ENCODE peak calls at places on chromosomes 7 and 10, in five cellular contexts. R is tibial nerve, K is suprapubic skin, Q is spleen, Z is GM06990. B is an unnamed sample.

GRCh38 chr7:129642871-129643515 is 31.5 kb downstream of the NRF1 start:
- DNase-seq in R (no peak), K (no peak), Q (no peak), Z (no peak), B (no peak)

GRCh38 chr7:2523461-2523905 is 3.9 kb downstream of the LFNG start:
- DNase-seq in R (no peak), K (no peak), Q (peak; percentile 86), Z (no peak), B (no peak)

GRCh38 chr7:44275829-44276570 is 49.4 kb downstream of the CAMK2B start:
- DNase-seq in R (no peak), K (peak; percentile 49), Q (peak; percentile 22), Z (no peak), B (no peak)

GRCh38 chr7:91784469-91784868 is 96.0 kb downstream of the MTERF1 start:
- DNase-seq in R (no peak), K (no peak), Q (no peak), Z (no peak), B (no peak)

GRCh38 chr7:122770943-122771342 is 68.2 kb upstream of the RNF148 start:
- DNase-seq in R (no peak), K (no peak), Q (no peak), Z (no peak), B (no peak)

GRCh38 chr10:6563720-6564119 is 16.4 kb downstream of the PRKCQ start:
- DNase-seq in R (no peak), K (no peak), Q (no peak), Z (no peak), B (no peak)

GRCh38 chr7:101243786-101244384 is 996 bp downstream of the FIS1 start:
- DNase-seq in R (no peak), K (peak; percentile 65), Q (no peak), Z (no peak), B (no peak)

GRCh38 chr10:83371696-83372490 is 767.4 kb upstream of the GHITM start:
- DNase-seq in R (no peak), K (no peak), Q (no peak), Z (no peak), B (no peak)

GRCh38 chr7:152330827-152331226 is 105.0 kb downstream of the KMT2C start:
- DNase-seq in R (no peak), K (no peak), Q (no peak), Z (no peak), B (no peak)

DNA sequence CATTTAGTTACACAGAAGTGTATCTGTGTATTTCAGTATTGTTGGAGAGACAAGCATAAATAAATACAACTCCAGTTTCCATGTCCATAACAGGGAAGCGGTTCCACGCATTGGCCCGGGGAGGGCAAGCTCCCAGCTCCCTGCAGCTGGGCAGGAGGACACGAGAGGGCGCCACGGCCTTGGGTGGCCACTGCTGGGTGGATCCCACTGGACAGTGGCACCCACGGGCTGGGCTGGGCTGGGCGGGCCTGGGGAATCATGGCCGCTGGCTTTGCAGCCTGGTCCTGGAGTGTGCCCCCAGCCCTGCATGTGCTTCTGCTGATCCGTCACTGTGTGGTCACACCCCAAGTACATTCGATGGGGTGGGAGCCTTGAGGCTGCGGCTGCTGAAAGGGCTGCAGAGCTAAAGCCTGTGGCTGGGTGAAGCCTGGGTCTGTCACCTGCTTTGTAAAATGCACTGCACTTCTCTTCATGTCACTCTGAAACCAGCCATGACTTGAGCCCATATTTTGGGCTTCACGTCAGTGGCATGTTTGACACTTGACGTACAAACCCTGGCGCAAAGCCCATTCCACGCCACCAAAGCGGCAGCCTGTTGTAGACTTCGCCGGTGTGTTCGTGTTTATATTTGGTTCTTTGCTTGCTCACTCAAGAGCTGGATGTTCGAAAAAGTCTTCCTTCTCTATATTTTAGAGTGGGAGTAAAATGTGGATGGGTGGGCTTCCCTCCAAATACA is 27.5 kb downstream of the LRRC27 start:
- DNase-seq in R (no peak), K (peak; percentile 51), Q (peak; percentile 80), Z (no peak), B (no peak)
- TF ChIP-seq CTCF in R (no peak), K (no peak), Q (no peak), Z (no peak), B (no peak)

DNA sequence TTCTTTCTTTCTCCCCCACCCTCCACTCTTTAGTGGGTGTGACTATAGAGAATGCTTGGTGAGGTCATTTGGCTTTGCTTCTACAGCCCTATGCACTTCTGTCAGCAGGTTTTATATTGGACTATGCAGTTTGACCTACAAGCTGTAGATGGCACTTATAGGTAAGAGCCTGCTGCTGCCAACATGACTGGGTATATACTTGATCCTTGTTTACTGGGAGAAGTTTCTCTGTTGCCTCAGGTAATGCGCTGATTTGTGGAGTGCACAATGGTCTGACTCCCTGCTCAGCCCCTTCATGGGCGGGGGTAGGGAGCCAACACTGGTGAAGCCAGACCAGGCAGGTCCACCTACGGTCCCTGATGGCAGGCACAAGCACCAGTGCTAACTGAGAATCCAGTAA is 33.7 kb upstream of the C7orf33 start:
- DNase-seq in R (no peak), K (no peak), Q (no peak), Z (no peak), B (no peak)
- TF ChIP-seq CTCF in R (no peak), K (no peak), Q (no peak), Z (no peak), B (no peak)

GRCh38 chr7:114298011-114298410 is 116.6 kb upstream of the FOXP2 start:
- DNase-seq in R (no peak), K (no peak), Q (no peak), Z (no peak), B (no peak)
- TF ChIP-seq CTCF in R (no peak), K (no peak), Q (no peak), Z (no peak), B (no peak)

GRCh38 chr7:108376206-108376605 is 80.0 kb downstream of the NRCAM start:
- DNase-seq in R (no peak), K (no peak), Q (no peak), Z (no peak), B (no peak)
- TF ChIP-seq CTCF in R (no peak), K (no peak), Q (no peak), Z (no peak), B (no peak)

DNA sequence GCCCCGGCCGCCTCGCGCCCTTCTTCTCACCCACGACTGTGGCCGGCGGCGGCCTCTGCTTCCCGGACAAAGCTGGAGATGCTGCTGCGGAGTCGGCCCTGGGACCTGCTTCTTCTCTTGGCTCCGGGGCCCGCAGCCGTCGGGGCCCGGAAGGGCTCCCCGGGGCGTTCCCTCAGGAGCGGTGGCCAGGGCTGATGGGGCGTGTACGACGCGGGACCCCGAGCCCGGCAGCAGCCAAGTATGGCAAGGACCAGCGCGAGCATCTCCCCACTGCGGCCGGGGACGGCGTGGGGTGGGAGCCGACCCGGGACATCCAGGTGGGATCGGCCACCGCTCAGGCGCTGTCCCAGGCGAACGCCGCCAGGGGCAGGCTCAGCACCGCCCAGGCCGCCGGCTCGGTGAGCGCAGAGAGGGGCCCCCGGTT is 27.6 kb upstream of the BMS1 start:
- DNase-seq in R (no peak), K (no peak), Q (no peak), Z (no peak), B (no peak)
- TF ChIP-seq CTCF in R (no peak), K (no peak), Q (no peak), Z (no peak), B (no peak)

GRCh38 chr7:105339404-105340316 is 49.1 kb downstream of the SRPK2 start:
- DNase-seq in R (no peak), K (no peak), Q (no peak), Z (no peak), B (no peak)

GRCh38 chr7:105330526-105330925 is 58.2 kb downstream of the SRPK2 start:
- DNase-seq in R (no peak), K (no peak), Q (no peak), Z (no peak), B (no peak)

GRCh38 chr7:105337529-105337928 is 51.2 kb downstream of the SRPK2 start:
- DNase-seq in R (no peak), K (no peak), Q (no peak), Z (no peak), B (no peak)

GRCh38 chr7:105336009-105336408 is 52.7 kb downstream of the SRPK2 start:
- DNase-seq in R (no peak), K (no peak), Q (no peak), Z (no peak), B (no peak)
- TF ChIP-seq CTCF in R (peak; percentile 42), K (no peak), Q (no peak), Z (no peak), B (peak; percentile 70)

GRCh38 chr10:72061491-72061890 is 26.9 kb downstream of the SPOCK2 start:
- DNase-seq in R (no peak), K (no peak), Q (no peak), Z (no peak), B (no peak)
- TF ChIP-seq CTCF in R (no peak), K (no peak), Q (no peak), Z (peak; percentile 57), B (peak; percentile 37)

B was measured in type B pancreatic cell.